ENCODE peak calls at places on chromosomes 5 and 9, in six cellular contexts. One of them, this sample, is unnamed.

GRCh38 chr5:41432481-41433253 is 77.7 kb downstream of the PLCXD3 start:
- DNase-seq in HepG2: no peak
- DNase-seq in GM12878: no peak
- DNase-seq in H1: no peak
- DNase-seq in K562: no peak
- DNase-seq in GM12891: no peak
- DNase-seq in this sample: no peak

GRCh38 chr5:179289756-179290385 is 55.4 kb downstream of the ADAMTS2 start:
- DNase-seq in HepG2: no peak
- DNase-seq in GM12878: no peak
- DNase-seq in H1: no peak
- DNase-seq in K562: no peak
- DNase-seq in GM12891: no peak
- DNase-seq in this sample: no peak

GRCh38 chr9:19255821-19256220 is 25.3 kb downstream of the DENND4C start:
- DNase-seq in HepG2: no peak
- DNase-seq in GM12878: no peak
- DNase-seq in H1: no peak
- DNase-seq in K562: no peak
- DNase-seq in GM12891: no peak
- DNase-seq in this sample: no peak

GRCh38 chr9:69174645-69175487 is 789 bp downstream of the TJP2 start:
- DNase-seq in HepG2: peak; percentile 48
- DNase-seq in GM12878: peak; percentile 74
- DNase-seq in H1: no peak
- DNase-seq in K562: no peak
- DNase-seq in GM12891: peak; percentile 30
- DNase-seq in this sample: peak; percentile 39

GRCh38 chr5:172766287-172767104 is 4.5 kb downstream of the DUSP1 start:
- DNase-seq in HepG2: peak; percentile 86
- DNase-seq in GM12878: no peak
- DNase-seq in H1: no peak
- DNase-seq in K562: no peak
- DNase-seq in GM12891: no peak
- DNase-seq in this sample: no peak

GRCh38 chr9:137318565-137318964 is 16.5 kb upstream of the NRARP start:
- DNase-seq in HepG2: no peak
- DNase-seq in GM12878: no peak
- DNase-seq in H1: no peak
- DNase-seq in K562: no peak
- DNase-seq in GM12891: no peak
- DNase-seq in this sample: no peak

GRCh38 chr9:120928015-120928719 is 1.6 kb upstream of the TRAF1 start:
- DNase-seq in HepG2: no peak
- DNase-seq in GM12878: no peak
- DNase-seq in H1: peak; percentile 62
- DNase-seq in K562: no peak
- DNase-seq in GM12891: no peak
- DNase-seq in this sample: no peak

GRCh38 chr5:152704286-152704685 is 299.2 kb upstream of the NMUR2 start:
- DNase-seq in HepG2: no peak
- DNase-seq in GM12878: no peak
- DNase-seq in H1: no peak
- DNase-seq in K562: no peak
- DNase-seq in GM12891: no peak
- DNase-seq in this sample: no peak

GRCh38 chr5:151298063-151298462 is 5.5 kb downstream of the SLC36A3 start:
- DNase-seq in HepG2: peak; percentile 68
- DNase-seq in GM12878: peak; percentile 26
- DNase-seq in H1: no peak
- DNase-seq in K562: no peak
- DNase-seq in GM12891: peak; percentile 40
- DNase-seq in this sample: peak; percentile 43

GRCh38 chr5:74251106-74252032 is 389.2 kb downstream of the ENC1 start:
- DNase-seq in HepG2: peak; percentile 24
- DNase-seq in GM12878: no peak
- DNase-seq in H1: no peak
- DNase-seq in K562: no peak
- DNase-seq in GM12891: no peak
- DNase-seq in this sample: no peak

GRCh38 chr9:26856413-26857032 is 36.1 kb downstream of the CAAP1 start:
- DNase-seq in HepG2: peak; percentile 49
- DNase-seq in GM12878: peak; percentile 45
- DNase-seq in H1: no peak
- DNase-seq in K562: peak; percentile 13
- DNase-seq in GM12891: no peak
- DNase-seq in this sample: no peak
- TF ChIP-seq TAF1 in HepG2: no peak
- TF ChIP-seq TAF1 in GM12878: no peak
- TF ChIP-seq TAF1 in H1: no peak
- TF ChIP-seq TAF1 in K562: no peak
- TF ChIP-seq TAF1 in GM12891: no peak
- TF ChIP-seq TAF1 in this sample: no peak

GRCh38 chr9:92620870-92621269 is 49.1 kb downstream of the IPPK start:
- DNase-seq in HepG2: no peak
- DNase-seq in GM12878: no peak
- DNase-seq in H1: no peak
- DNase-seq in K562: no peak
- DNase-seq in GM12891: no peak
- DNase-seq in this sample: no peak

GRCh38 chr9:92627651-92628050 is 42.3 kb downstream of the IPPK start:
- DNase-seq in HepG2: no peak
- DNase-seq in GM12878: no peak
- DNase-seq in H1: no peak
- DNase-seq in K562: no peak
- DNase-seq in GM12891: no peak
- DNase-seq in this sample: no peak

GRCh38 chr9:92631452-92632211 is 38.3 kb downstream of the IPPK start:
- DNase-seq in HepG2: no peak
- DNase-seq in GM12878: peak; percentile 5
- DNase-seq in H1: no peak
- DNase-seq in K562: no peak
- DNase-seq in GM12891: no peak
- DNase-seq in this sample: no peak

GRCh38 chr9:92626484-92626883 is 43.4 kb downstream of the IPPK start:
- DNase-seq in HepG2: no peak
- DNase-seq in GM12878: no peak
- DNase-seq in H1: no peak
- DNase-seq in K562: no peak
- DNase-seq in GM12891: no peak
- DNase-seq in this sample: no peak
- TF ChIP-seq POLR2AphosphoS5 in HepG2: no peak
- TF ChIP-seq POLR2AphosphoS5 in GM12878: no peak
- TF ChIP-seq POLR2AphosphoS5 in H1: no peak
- TF ChIP-seq POLR2AphosphoS5 in K562: no peak
- TF ChIP-seq POLR2AphosphoS5 in GM12891: no peak
- TF ChIP-seq POLR2AphosphoS5 in this sample: no peak

GRCh38 chr5:154753792-154754191 is 1.4 kb upstream of the LARP1 start:
- DNase-seq in HepG2: no peak
- DNase-seq in GM12878: no peak
- DNase-seq in H1: no peak
- DNase-seq in K562: no peak
- DNase-seq in GM12891: no peak
- DNase-seq in this sample: no peak
- TF ChIP-seq POLR2A in HepG2: no peak
- TF ChIP-seq POLR2A in GM12878: no peak
- TF ChIP-seq POLR2A in H1: no peak
- TF ChIP-seq POLR2A in K562: no peak
- TF ChIP-seq POLR2A in GM12891: no peak
- TF ChIP-seq POLR2A in this sample: no peak

GRCh38 chr9:111974092-111974681 is 77.6 kb downstream of the UGCG start:
- DNase-seq in HepG2: no peak
- DNase-seq in GM12878: no peak
- DNase-seq in H1: no peak
- DNase-seq in K562: no peak
- DNase-seq in GM12891: no peak
- DNase-seq in this sample: no peak
- TF ChIP-seq TAF1 in HepG2: no peak
- TF ChIP-seq TAF1 in GM12878: no peak
- TF ChIP-seq TAF1 in H1: no peak
- TF ChIP-seq TAF1 in K562: no peak
- TF ChIP-seq TAF1 in GM12891: no peak
- TF ChIP-seq TAF1 in this sample: no peak

GRCh38 chr5:61674403-61674802 is 342.3 kb downstream of the ZSWIM6 start:
- DNase-seq in HepG2: no peak
- DNase-seq in GM12878: no peak
- DNase-seq in H1: no peak
- DNase-seq in K562: no peak
- DNase-seq in GM12891: no peak
- DNase-seq in this sample: no peak

GRCh38 chr5:61673007-61673735 is 341.1 kb downstream of the ZSWIM6 start:
- DNase-seq in HepG2: no peak
- DNase-seq in GM12878: no peak
- DNase-seq in H1: no peak
- DNase-seq in K562: no peak
- DNase-seq in GM12891: no peak
- DNase-seq in this sample: no peak

GRCh38 chr5:61678966-61679365 is 346.9 kb downstream of the ZSWIM6 start:
- DNase-seq in HepG2: no peak
- DNase-seq in GM12878: no peak
- DNase-seq in H1: no peak
- DNase-seq in K562: no peak
- DNase-seq in GM12891: no peak
- DNase-seq in this sample: no peak

GRCh38 chr5:61677220-61677619 is 345.2 kb downstream of the ZSWIM6 start:
- DNase-seq in HepG2: no peak
- DNase-seq in GM12878: no peak
- DNase-seq in H1: no peak
- DNase-seq in K562: no peak
- DNase-seq in GM12891: no peak
- DNase-seq in this sample: no peak

GRCh38 chr5:61675015-61675692 is 343.1 kb downstream of the ZSWIM6 start:
- DNase-seq in HepG2: peak; percentile 16
- DNase-seq in GM12878: no peak
- DNase-seq in H1: no peak
- DNase-seq in K562: no peak
- DNase-seq in GM12891: no peak
- DNase-seq in this sample: no peak
- TF ChIP-seq POLR2AphosphoS5 in HepG2: no peak
- TF ChIP-seq POLR2AphosphoS5 in GM12878: no peak
- TF ChIP-seq POLR2AphosphoS5 in H1: no peak
- TF ChIP-seq POLR2AphosphoS5 in K562: no peak
- TF ChIP-seq POLR2AphosphoS5 in GM12891: no peak
- TF ChIP-seq POLR2AphosphoS5 in this sample: no peak

DNA sequence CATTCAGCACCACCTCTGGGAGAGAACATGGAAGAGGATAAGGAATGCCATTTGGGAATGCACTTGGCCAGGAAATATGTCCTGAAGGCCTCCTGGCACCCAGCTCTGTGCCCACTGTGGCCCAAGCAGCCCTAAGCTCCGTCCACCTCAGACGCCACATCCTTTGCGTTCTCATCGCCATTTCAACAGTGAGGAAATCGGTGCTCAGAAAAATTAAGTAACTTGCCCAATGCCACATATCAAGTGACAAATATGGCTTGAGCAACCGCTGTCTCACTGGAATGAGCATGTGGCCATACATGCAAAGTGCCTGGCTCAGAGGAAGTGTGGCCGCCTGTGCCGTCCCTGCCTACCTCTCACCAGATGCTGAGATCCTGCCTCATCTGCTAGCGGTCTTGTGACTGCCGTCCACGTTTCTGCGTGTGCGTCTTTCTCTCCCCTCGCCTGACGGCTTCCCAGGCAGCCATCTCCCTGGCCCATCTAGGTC is 984 bp upstream of the DOK3 start:
- DNase-seq in HepG2: no peak
- DNase-seq in GM12878: no peak
- DNase-seq in H1: no peak
- DNase-seq in K562: no peak
- DNase-seq in GM12891: no peak
- DNase-seq in this sample: no peak
- TF ChIP-seq POLR2A in HepG2: no peak
- TF ChIP-seq POLR2A in GM12878: no peak
- TF ChIP-seq POLR2A in H1: no peak
- TF ChIP-seq POLR2A in K562: peak; percentile 24
- TF ChIP-seq POLR2A in GM12891: no peak
- TF ChIP-seq POLR2A in this sample: no peak